ENCODE peak calls at places on chromosomes 7 and 10, in seven cellular contexts. A, G, T, F, U, S and B are unnamed samples.

GRCh38 chr10:132627736-132628512 is 90.3 kb downstream of the INPP5A start:
- DNase-seq in A (no peak), G (no peak), T (no peak), F (peak), U (no peak), S (peak), B (no peak)

GRCh38 chr10:12214763-12215218 is 18.8 kb downstream of the CDC123 start:
- DNase-seq in A (peak), G (no peak), T (peak), F (peak), U (no peak), S (peak), B (no peak)

GRCh38 chr7:95933618-95934017 is 161.3 kb downstream of the DYNC1I1 start:
- DNase-seq in A (no peak), G (no peak), T (peak), F (no peak), U (peak), S (no peak), B (no peak)

GRCh38 chr10:128054163-128054970 is 71.9 kb downstream of the MKI67 start:
- DNase-seq in A (no peak), G (no peak), T (no peak), F (no peak), U (no peak), S (no peak), B (no peak)

GRCh38 chr7:46933596-46933995 is 648.3 kb downstream of the TNS3 start:
- DNase-seq in A (no peak), G (no peak), T (no peak), F (no peak), U (no peak), S (no peak), B (no peak)

GRCh38 chr10:94172332-94172731 is 178.6 kb downstream of the PLCE1 start:
- DNase-seq in A (no peak), G (no peak), T (no peak), F (peak), U (no peak), S (no peak), B (no peak)

GRCh38 chr10:72027498-72027897 is 60.9 kb downstream of the SPOCK2 start:
- DNase-seq in A (no peak), G (no peak), T (no peak), F (peak), U (no peak), S (peak), B (no peak)

GRCh38 chr7:6578114-6579084 is 1.1 kb downstream of the ZDHHC4 start:
- DNase-seq in A (no peak), G (no peak), T (no peak), F (peak), U (no peak), S (no peak), B (no peak)

GRCh38 chr7:122709930-122710646 is 7.4 kb upstream of the RNF148 start:
- DNase-seq in A (no peak), G (no peak), T (no peak), F (no peak), U (no peak), S (no peak), B (no peak)

GRCh38 chr7:102119213-102119651 is 167.4 kb upstream of the SH2B2 start:
- DNase-seq in A (no peak), G (no peak), T (no peak), F (peak), U (no peak), S (no peak), B (no peak)

GRCh38 chr10:31590023-31590800 is 271.2 kb downstream of the ZEB1 start:
- DNase-seq in A (no peak), G (no peak), T (no peak), F (peak), U (no peak), S (no peak), B (no peak)

GRCh38 chr10:119693262-119693957 is 32.4 kb upstream of the INPP5F start:
- DNase-seq in A (no peak), G (no peak), T (no peak), F (no peak), U (no peak), S (no peak), B (peak)

GRCh38 chr10:130719447-130719752 is 583.2 kb downstream of the GLRX3 start:
- DNase-seq in A (no peak), G (no peak), T (no peak), F (no peak), U (no peak), S (no peak), B (no peak)

GRCh38 chr7:53984776-53985175 is 557.4 kb upstream of the VSTM2A start:
- DNase-seq in A (no peak), G (no peak), T (no peak), F (no peak), U (no peak), S (no peak), B (no peak)

GRCh38 chr10:50576245-50576815 is 47.4 kb downstream of the SGMS1 start:
- DNase-seq in A (no peak), G (no peak), T (no peak), F (peak), U (no peak), S (no peak), B (no peak)

GRCh38 chr7:90678986-90679385 is 82.9 kb downstream of the CDK14 start:
- DNase-seq in A (no peak), G (no peak), T (no peak), F (no peak), U (no peak), S (no peak), B (no peak)

GRCh38 chr7:15495170-15495569 is 66.6 kb downstream of the AGMO start:
- DNase-seq in A (no peak), G (no peak), T (no peak), F (no peak), U (no peak), S (no peak), B (no peak)

GRCh38 chr10:114681542-114681941 is 23.5 kb upstream of the ABLIM1 start:
- DNase-seq in A (no peak), G (no peak), T (no peak), F (peak), U (peak), S (no peak), B (no peak)

GRCh38 chr10:77835669-77836086 is 90.9 kb downstream of the DLG5 start:
- DNase-seq in A (no peak), G (no peak), T (no peak), F (no peak), U (no peak), S (no peak), B (no peak)

GRCh38 chr7:64320547-64321495 is 7.1 kb downstream of the ZNF736 start:
- DNase-seq in A (no peak), G (no peak), T (no peak), F (no peak), U (no peak), S (no peak), B (no peak)

GRCh38 chr7:133789951-133790350 is 337.2 kb upstream of the LRGUK start:
- DNase-seq in A (no peak), G (no peak), T (no peak), F (peak), U (no peak), S (no peak), B (no peak)

GRCh38 chr7:91634485-91635177 is 245.9 kb downstream of the MTERF1 start:
- DNase-seq in A (no peak), G (no peak), T (peak), F (no peak), U (peak), S (no peak), B (no peak)

GRCh38 chr10:119511828-119512515 is 30.5 kb downstream of the RGS10 start:
- DNase-seq in A (no peak), G (no peak), T (no peak), F (no peak), U (no peak), S (no peak), B (no peak)

GRCh38 chr10:132931258-132931657 is 11.1 kb downstream of the CFAP46 start:
- DNase-seq in A (no peak), G (no peak), T (no peak), F (peak), U (no peak), S (no peak), B (no peak)